ENCODE peak calls at places on chromosomes 12 and 14, in five cellular contexts. L is GM23248; P is occipital lobe; U is stimulated activated naive CD4-positive, alpha-beta T cell; S is CD4-positive, alpha-beta T cell. M is an unnamed sample.

GRCh38 chr14:97943619-97944018 is 1146.4 kb downstream of the VRK1 start:
- DNase-seq in L (no peak), P (no peak), U (no peak), S (no peak), M (no peak)

GRCh38 chr14:60637490-60638452 is 11.5 kb downstream of the SIX1 start:
- DNase-seq in L (peak), P (no peak), U (no peak), S (no peak), M (no peak)

GRCh38 chr14:100864960-100865681 is 38.4 kb downstream of the RTL1 start:
- DNase-seq in L (peak), P (no peak), U (no peak), S (no peak), M (no peak)

GRCh38 chr14:103527408-103528157 is 1.4 kb upstream of the TRMT61A start:
- DNase-seq in L (peak), P (no peak), U (no peak), S (no peak), M (no peak)

GRCh38 chr12:69908208-69908607 is 83.2 kb downstream of the MYRFL start:
- DNase-seq in L (peak), P (no peak), U (no peak), S (no peak), M (no peak)

GRCh38 chr12:74539765-74540526 is 2.3 kb downstream of the ATXN7L3B start:
- DNase-seq in L (no peak), P (no peak), U (no peak), S (no peak), M (peak)

GRCh38 chr12:20832911-20833310 is 22.4 kb downstream of the SLCO1B3 start:
- DNase-seq in L (no peak), P (no peak), U (no peak), S (no peak), M (no peak)

GRCh38 chr14:26775765-26776577 is 178.1 kb upstream of the NOVA1 start:
- DNase-seq in L (peak), P (no peak), U (no peak), S (no peak), M (no peak)